ENCODE peak calls at places on chromosomes 13 and 19, in six cellular contexts. One of them, this sample, is unnamed.

GRCh38 chr19:49020931-49021895 is 2.9 kb downstream of the CGB3 start:
- DNase-seq in WTC11: no peak
- DNase-seq in T follicular helper cell: no peak
- DNase-seq in OCI-LY7: peak
- DNase-seq in erythroblast: no peak
- DNase-seq in hypothalamus: no peak
- DNase-seq in this sample: peak

GRCh38 chr19:245457-245856 is 45.7 kb downstream of the PLPP2 start:
- DNase-seq in WTC11: no peak
- DNase-seq in T follicular helper cell: no peak
- DNase-seq in OCI-LY7: no peak
- DNase-seq in erythroblast: no peak
- DNase-seq in hypothalamus: no peak
- DNase-seq in this sample: no peak

GRCh38 chr19:10769533-10770491 is 51.9 kb downstream of the DNM2 start:
- DNase-seq in WTC11: no peak
- DNase-seq in T follicular helper cell: no peak
- DNase-seq in OCI-LY7: peak
- DNase-seq in erythroblast: peak
- DNase-seq in hypothalamus: peak
- DNase-seq in this sample: no peak

GRCh38 chr19:36420961-36421748 is 2.7 kb upstream of the ZFP82 start:
- DNase-seq in WTC11: peak
- DNase-seq in T follicular helper cell: no peak
- DNase-seq in OCI-LY7: no peak
- DNase-seq in erythroblast: peak
- DNase-seq in hypothalamus: peak
- DNase-seq in this sample: no peak

GRCh38 chr13:102658678-102659077 is 36.2 kb downstream of the METTL21C start:
- DNase-seq in WTC11: no peak
- DNase-seq in T follicular helper cell: no peak
- DNase-seq in OCI-LY7: no peak
- DNase-seq in erythroblast: no peak
- DNase-seq in hypothalamus: no peak
- DNase-seq in this sample: no peak

GRCh38 chr13:99382428-99383133 is 75.4 kb upstream of the GPR183 start:
- DNase-seq in WTC11: no peak
- DNase-seq in T follicular helper cell: no peak
- DNase-seq in OCI-LY7: no peak
- DNase-seq in erythroblast: peak
- DNase-seq in hypothalamus: no peak
- DNase-seq in this sample: no peak

GRCh38 chr19:7944177-7944761 is 803 bp upstream of the TIMM44 start:
- DNase-seq in WTC11: peak
- DNase-seq in T follicular helper cell: peak
- DNase-seq in OCI-LY7: peak
- DNase-seq in erythroblast: peak
- DNase-seq in hypothalamus: peak
- DNase-seq in this sample: peak

GRCh38 chr13:91278888-91279287 is 68.6 kb upstream of the MIR17HG start:
- DNase-seq in WTC11: no peak
- DNase-seq in T follicular helper cell: no peak
- DNase-seq in OCI-LY7: no peak
- DNase-seq in erythroblast: no peak
- DNase-seq in hypothalamus: no peak
- DNase-seq in this sample: no peak

GRCh38 chr13:62879071-62879470 is 1463.4 kb upstream of the PCDH20 start:
- DNase-seq in WTC11: no peak
- DNase-seq in T follicular helper cell: no peak
- DNase-seq in OCI-LY7: no peak
- DNase-seq in erythroblast: no peak
- DNase-seq in hypothalamus: no peak
- DNase-seq in this sample: peak

This sample was measured in HS-27A.